ENCODE peak calls at places on chromosomes 5 and 9, in six cellular contexts. I is fibroblast of lung, H is mammary epithelial cell, A is heart right ventricle, D is mesothelial cell of epicardium, T is HFF-Myc. J is an unnamed sample.

GRCh38 chr9:78714591-78714990 is 417.7 kb downstream of the PSAT1 start:
- DNase-seq in I (peak; percentile 67), H (no peak), A (no peak), D (no peak), T (no peak), J (no peak)

GRCh38 chr5:143228597-143229293 is 174.7 kb downstream of the NR3C1 start:
- DNase-seq in I (no peak), H (no peak), A (no peak), D (no peak), T (no peak), J (no peak)

GRCh38 chr5:62931081-62931480 is 352.5 kb downstream of the LRRC70 start:
- DNase-seq in I (no peak), H (no peak), A (no peak), D (no peak), T (no peak), J (no peak)

GRCh38 chr9:123678878-123679329 is 251.0 kb downstream of the DENND1A start:
- DNase-seq in I (peak; percentile 16), H (no peak), A (no peak), D (no peak), T (no peak), J (no peak)

GRCh38 chr5:16712178-16712577 is 95.4 kb upstream of the RETREG1 start:
- DNase-seq in I (no peak), H (no peak), A (no peak), D (no peak), T (no peak), J (no peak)

GRCh38 chr5:151157426-151158286 is at the start of gene ANXA6:
- DNase-seq in I (peak; percentile 80), H (peak; percentile 59), A (peak; percentile 92), D (peak; percentile 76), T (no peak), J (peak; percentile 62)

GRCh38 chr5:76427481-76428140 is 24.5 kb downstream of the IQGAP2 start:
- DNase-seq in I (no peak), H (no peak), A (no peak), D (no peak), T (no peak), J (no peak)

GRCh38 chr9:106880863-106881262 is 17.9 kb downstream of the ZNF462 start:
- DNase-seq in I (peak; percentile 43), H (peak; percentile 93), A (no peak), D (no peak), T (no peak), J (no peak)

GRCh38 chr5:110477923-110478322 is 248.5 kb downstream of the TMEM232 start:
- DNase-seq in I (peak; percentile 86), H (peak; percentile 11), A (no peak), D (no peak), T (no peak), J (no peak)

GRCh38 chr5:170238456-170238855 is 5.7 kb downstream of the C5orf58 start:
- DNase-seq in I (no peak), H (no peak), A (no peak), D (no peak), T (no peak), J (no peak)

GRCh38 chr9:130785053-130785452 is 50.0 kb upstream of the ABL1 start:
- DNase-seq in I (no peak), H (no peak), A (no peak), D (no peak), T (no peak), J (no peak)

GRCh38 chr5:57042524-57042931 is 90.6 kb upstream of the MIER3 start:
- DNase-seq in I (no peak), H (no peak), A (no peak), D (no peak), T (no peak), J (no peak)

GRCh38 chr5:131635755-131636479 is 888 bp upstream of the RAPGEF6 start:
- DNase-seq in I (peak; percentile 36), H (peak; percentile 18), A (no peak), D (peak; percentile 30), T (no peak), J (no peak)

GRCh38 chr5:169637085-169637855 is at the start of gene DOCK2:
- DNase-seq in I (no peak), H (no peak), A (peak; percentile 66), D (no peak), T (no peak), J (peak; percentile 76)

GRCh38 chr5:98205691-98206461 is 567.6 kb upstream of the RGMB start:
- DNase-seq in I (peak; percentile 71), H (peak; percentile 79), A (no peak), D (no peak), T (no peak), J (no peak)

GRCh38 chr9:105127863-105128220 is 116.6 kb upstream of the SLC44A1 start:
- DNase-seq in I (peak; percentile 80), H (peak; percentile 31), A (no peak), D (no peak), T (no peak), J (no peak)

GRCh38 chr5:14168139-14168792 is 25.1 kb downstream of the TRIO start:
- DNase-seq in I (peak; percentile 78), H (peak; percentile 63), A (no peak), D (no peak), T (no peak), J (no peak)

GRCh38 chr9:133162802-133163558 is 734 bp downstream of the GBGT1 start:
- DNase-seq in I (no peak), H (no peak), A (no peak), D (no peak), T (no peak), J (no peak)

GRCh38 chr5:74685979-74686631 is 1.1 kb downstream of the HEXB start:
- DNase-seq in I (peak; percentile 28), H (peak; percentile 20), A (no peak), D (no peak), T (no peak), J (peak; percentile 19)

DNA sequence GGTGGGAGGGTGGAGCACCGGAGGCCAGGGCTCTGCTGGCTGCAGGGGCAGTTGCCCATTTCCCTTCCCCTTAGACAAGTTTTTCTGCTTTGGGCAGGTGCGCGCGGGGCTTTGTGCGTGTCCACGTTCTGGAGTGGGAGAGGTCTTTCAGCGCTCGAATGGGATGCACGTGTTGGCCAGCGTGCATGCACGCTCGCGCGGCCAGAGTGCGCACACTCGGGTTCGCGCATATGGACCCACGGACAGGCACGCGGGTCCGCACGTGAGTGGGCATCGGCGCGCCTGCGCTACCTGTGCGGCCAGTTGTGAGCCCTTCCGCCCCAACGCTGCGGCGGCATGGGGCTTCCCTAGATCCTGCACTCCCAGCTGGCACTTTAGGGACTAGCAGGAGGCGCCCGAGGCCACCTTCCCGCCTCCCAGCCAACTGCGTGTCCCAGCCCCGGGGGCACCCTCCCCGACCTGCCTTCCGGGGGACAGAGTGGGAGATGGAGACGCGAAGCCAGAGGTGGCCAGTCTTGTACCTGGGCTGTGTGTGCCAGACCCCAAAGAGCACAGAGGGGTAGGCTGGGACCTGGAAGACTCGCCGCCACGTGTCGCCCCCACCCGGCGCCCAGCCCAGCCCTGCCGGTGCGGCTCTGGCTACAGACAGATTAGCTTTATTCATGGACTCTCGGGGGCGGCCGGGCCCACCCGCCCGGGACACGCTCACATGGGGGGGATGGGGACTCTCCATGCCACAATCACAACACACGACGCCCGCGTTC is 9.8 kb upstream of the GPRIN1 start:
- DNase-seq in I (no peak), H (no peak), A (no peak), D (no peak), T (no peak), J (no peak)
- TF ChIP-seq CTCF in I (peak; percentile 0), H (no peak), A (no peak), D (no peak), T (no peak), J (no peak)

GRCh38 chr9:4371108-4371507 is 71.2 kb upstream of the GLIS3 start:
- DNase-seq in I (peak; percentile 98), H (peak; percentile 73), A (no peak), D (no peak), T (peak; percentile 43), J (no peak)

GRCh38 chr9:4370501-4370900 is 70.6 kb upstream of the GLIS3 start:
- DNase-seq in I (no peak), H (no peak), A (no peak), D (no peak), T (no peak), J (no peak)

GRCh38 chr9:4380406-4380805 is 80.5 kb upstream of the GLIS3 start:
- DNase-seq in I (no peak), H (no peak), A (no peak), D (no peak), T (no peak), J (no peak)

DNA sequence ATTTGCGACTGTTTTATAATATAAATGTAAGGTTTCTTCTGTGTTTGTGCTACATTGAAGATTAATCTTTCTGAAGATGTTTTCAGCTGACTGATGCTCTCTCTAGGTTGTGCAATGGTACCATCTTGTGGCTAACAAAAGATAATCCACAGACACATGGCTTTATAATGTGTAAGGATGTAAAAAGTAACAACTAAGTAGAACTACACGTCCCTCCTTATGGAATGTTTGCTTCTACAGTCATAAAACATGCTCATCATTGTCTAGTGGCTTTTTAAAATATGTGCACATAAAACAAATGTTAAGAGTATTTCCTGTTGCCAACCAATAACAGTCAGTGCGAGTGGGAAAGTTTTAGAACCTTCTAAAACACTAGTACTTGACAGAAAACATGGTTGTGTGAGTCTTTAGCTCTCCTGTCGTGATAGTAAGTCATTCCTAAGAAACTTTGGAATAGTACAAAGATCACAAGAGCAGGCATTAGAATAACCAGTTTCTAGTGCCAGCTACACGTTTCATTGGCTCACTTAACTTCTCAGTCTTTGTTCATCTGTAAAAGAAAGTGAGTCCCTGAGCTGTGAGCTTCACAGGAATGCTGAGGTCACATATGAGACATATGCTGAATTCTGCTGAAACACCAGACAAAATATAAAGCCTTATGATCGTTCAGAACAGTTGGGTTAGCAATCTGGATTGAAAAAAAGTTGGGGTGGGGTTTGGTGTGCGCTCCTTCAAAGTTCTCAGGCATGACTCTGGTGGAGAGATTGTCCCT is 75.7 kb upstream of the GLIS3 start:
- DNase-seq in I (peak; percentile 69), H (peak; percentile 56), A (no peak), D (no peak), T (peak; percentile 39), J (no peak)
- TF ChIP-seq CTCF in I (peak; percentile 45), H (peak; percentile 60), A (peak; percentile 17), D (no peak), T (peak; percentile 37), J (no peak)

DNA sequence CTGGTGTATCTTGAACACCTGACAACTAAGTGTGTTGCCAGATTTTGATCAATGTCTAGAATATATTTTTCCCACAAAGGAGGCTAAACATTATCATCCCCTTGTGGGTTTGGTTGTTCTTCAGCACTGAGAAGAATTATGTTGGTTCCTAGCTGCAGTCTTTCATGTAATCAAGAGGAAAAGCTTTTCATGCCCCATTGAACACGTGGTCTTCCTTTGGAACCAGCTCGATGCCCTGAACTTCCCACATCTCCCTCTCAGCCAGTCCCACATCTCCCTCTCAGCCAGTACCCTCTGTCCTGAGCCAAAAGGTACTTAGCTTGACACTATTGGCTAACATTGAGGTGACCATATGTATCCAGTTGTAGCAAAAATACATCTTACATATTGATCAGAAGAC is 36.7 kb upstream of the ZSWIM6 start:
- DNase-seq in I (no peak), H (no peak), A (no peak), D (no peak), T (no peak), J (no peak)
- TF ChIP-seq CTCF in I (no peak), H (no peak), A (no peak), D (no peak), T (no peak), J (no peak)

GRCh38 chr5:141650851-141651727 is at the start of gene FCHSD1:
- DNase-seq in I (peak; percentile 69), H (peak; percentile 64), A (peak; percentile 92), D (peak; percentile 74), T (peak; percentile 47), J (peak; percentile 83)
- TF ChIP-seq CTCF in I (no peak), H (no peak), A (no peak), D (no peak), T (no peak), J (no peak)

J was measured in activated B cell treated with CpG ODN at 0.5 μM for 24 hours.